ENCODE peak calls at places on chromosomes 7 and 10, in nine cellular contexts. H, P, F, N, W, O, K, V and Y are unnamed samples.

GRCh38 chr7:140200102-140200989 is 23.6 kb upstream of the KDM7A start:
- DNase-seq in H (no peak), P (peak; percentile 40), F (no peak), N (peak; percentile 53), W (peak; percentile 91), O (peak; percentile 55), K (no peak), V (no peak), Y (peak; percentile 71)

GRCh38 chr7:139304517-139304916 is 36.6 kb upstream of the FMC1 start:
- DNase-seq in H (no peak), P (no peak), F (no peak), N (no peak), W (no peak), O (no peak), K (no peak), V (no peak), Y (no peak)

GRCh38 chr10:132311338-132311939 is 3.7 kb upstream of the STK32C start:
- DNase-seq in H (no peak), P (no peak), F (no peak), N (no peak), W (no peak), O (no peak), K (peak; percentile 79), V (peak; percentile 67), Y (no peak)

GRCh38 chr7:29921404-29922010 is 68.1 kb downstream of the SCRN1 start:
- DNase-seq in H (peak; percentile 56), P (peak; percentile 42), F (no peak), N (peak; percentile 39), W (peak; percentile 67), O (peak; percentile 68), K (peak; percentile 75), V (peak; percentile 46), Y (no peak)

GRCh38 chr7:66739477-66739876 is 1.1 kb upstream of the RABGEF1 start:
- DNase-seq in H (no peak), P (no peak), F (no peak), N (no peak), W (peak; percentile 36), O (no peak), K (no peak), V (no peak), Y (no peak)

GRCh38 chr7:127252380-127252718 is 392 bp downstream of the GRM8 start:
- DNase-seq in H (no peak), P (no peak), F (no peak), N (no peak), W (no peak), O (no peak), K (no peak), V (no peak), Y (no peak)

GRCh38 chr10:115856580-115856979 is 416.4 kb downstream of the GFRA1 start:
- DNase-seq in H (no peak), P (no peak), F (no peak), N (no peak), W (no peak), O (no peak), K (peak; percentile 32), V (no peak), Y (no peak)

GRCh38 chr7:151844080-151844827 is 32.7 kb downstream of the PRKAG2 start:
- DNase-seq in H (no peak), P (no peak), F (no peak), N (no peak), W (peak; percentile 89), O (peak; percentile 80), K (no peak), V (no peak), Y (peak; percentile 27)

GRCh38 chr7:138004936-138005335 is 3.0 kb upstream of the CREB3L2 start:
- DNase-seq in H (no peak), P (no peak), F (no peak), N (no peak), W (no peak), O (no peak), K (no peak), V (no peak), Y (no peak)

GRCh38 chr7:138004046-138004445 is 2.2 kb upstream of the CREB3L2 start:
- DNase-seq in H (no peak), P (no peak), F (no peak), N (no peak), W (no peak), O (no peak), K (no peak), V (no peak), Y (no peak)

GRCh38 chr7:138002096-138002827 is 376 bp upstream of the CREB3L2 start:
- DNase-seq in H (peak; percentile 100), P (peak; percentile 99), F (peak; percentile 96), N (peak; percentile 99), W (peak; percentile 99), O (peak; percentile 100), K (peak; percentile 100), V (peak; percentile 99), Y (peak; percentile 99)

GRCh38 chr7:138001529-138002095 is at the start of gene CREB3L2:
- DNase-seq in H (peak; percentile 62), P (peak; percentile 71), F (peak; percentile 45), N (peak; percentile 35), W (peak; percentile 90), O (peak; percentile 71), K (peak; percentile 73), V (no peak), Y (no peak)

GRCh38 chr7:138002828-138003189 is 923 bp upstream of the CREB3L2 start:
- DNase-seq in H (no peak), P (no peak), F (no peak), N (no peak), W (no peak), O (no peak), K (no peak), V (no peak), Y (no peak)
- H3K27ac ChIP-seq in H (no peak overlapping the region), P (no peak overlapping the region), F (peak overlapping the region; percentile 58), N (no peak overlapping the region), W (peak overlapping the region; percentile 27), O (peak overlapping the region; percentile 22), K (no peak overlapping the region), V (no peak overlapping the region), Y (no peak overlapping the region)

GRCh38 chr10:14584643-14585042 is 190.1 kb downstream of the FAM107B start:
- DNase-seq in H (no peak), P (no peak), F (no peak), N (no peak), W (no peak), O (no peak), K (peak; percentile 18), V (no peak), Y (no peak)

GRCh38 chr10:14588084-14588937 is 186.4 kb downstream of the FAM107B start:
- DNase-seq in H (no peak), P (no peak), F (no peak), N (no peak), W (peak; percentile 98), O (peak; percentile 97), K (peak; percentile 14), V (no peak), Y (no peak)

GRCh38 chr10:14585287-14586193 is 189.2 kb downstream of the FAM107B start:
- DNase-seq in H (no peak), P (no peak), F (no peak), N (no peak), W (no peak), O (no peak), K (peak; percentile 56), V (no peak), Y (no peak)

GRCh38 chr10:14587540-14588083 is 187.1 kb downstream of the FAM107B start:
- DNase-seq in H (no peak), P (no peak), F (no peak), N (no peak), W (no peak), O (no peak), K (peak; percentile 3), V (no peak), Y (no peak)

DNA sequence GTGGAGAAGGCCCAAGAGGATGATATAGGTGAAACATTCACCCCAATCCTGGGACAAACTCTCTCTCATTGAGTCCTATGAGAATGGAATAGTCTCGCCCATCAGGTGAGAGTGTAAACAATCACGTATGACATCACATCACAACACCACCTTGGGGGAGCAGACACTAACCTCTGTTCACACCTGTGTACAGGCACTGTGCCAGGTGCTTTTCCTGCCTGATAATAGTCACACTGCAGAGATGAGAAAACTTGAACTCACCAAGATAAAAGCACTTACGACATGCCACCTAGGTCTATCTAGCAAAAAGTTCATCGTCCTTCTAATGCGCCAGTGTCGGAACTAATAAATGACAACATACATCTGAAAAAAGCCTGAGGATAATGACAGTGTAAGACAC is 187.8 kb downstream of the FAM107B start:
- DNase-seq in H (no peak), P (no peak), F (no peak), N (no peak), W (no peak), O (no peak), K (peak; percentile 6), V (no peak), Y (no peak)
- H3K4me1 ChIP-seq in H (no peaks in the 10 kb centered on the region), P (peaks cover 60% of the 10 kb centered on the region), F (peaks cover 8% of the 10 kb centered on the region), N (no peaks in the 10 kb centered on the region), W (peaks cover 22% of the 10 kb centered on the region), O (peaks cover 6% of the 10 kb centered on the region), K (peaks cover 9% of the 10 kb centered on the region), V (peaks cover 46% of the 10 kb centered on the region), Y (no peaks in the 10 kb centered on the region)

GRCh38 chr10:15737635-15738034 is 17.9 kb upstream of the ITGA8 start:
- DNase-seq in H (no peak), P (no peak), F (no peak), N (no peak), W (peak; percentile 42), O (no peak), K (no peak), V (no peak), Y (no peak)

GRCh38 chr10:15738237-15738928 is 18.7 kb upstream of the ITGA8 start:
- DNase-seq in H (peak; percentile 62), P (no peak), F (no peak), N (no peak), W (peak; percentile 57), O (peak; percentile 94), K (no peak), V (no peak), Y (no peak)

GRCh38 chr10:15742102-15742501 is 22.4 kb upstream of the ITGA8 start:
- DNase-seq in H (no peak), P (no peak), F (no peak), N (no peak), W (no peak), O (no peak), K (no peak), V (no peak), Y (no peak)

GRCh38 chr10:15740261-15740660 is 20.5 kb upstream of the ITGA8 start:
- DNase-seq in H (no peak), P (no peak), F (no peak), N (no peak), W (no peak), O (no peak), K (no peak), V (no peak), Y (no peak)

GRCh38 chr10:15739437-15739970 is 19.8 kb upstream of the ITGA8 start:
- DNase-seq in H (no peak), P (no peak), F (no peak), N (no peak), W (no peak), O (no peak), K (no peak), V (no peak), Y (no peak)
- H3K27ac ChIP-seq in H (peak overlapping the region; percentile 72), P (no peak overlapping the region), F (peak overlapping the region; percentile 40), N (no peak overlapping the region), W (no peak overlapping the region), O (no peak overlapping the region), K (no peak overlapping the region), V (no peak overlapping the region), Y (no peak overlapping the region)

DNA sequence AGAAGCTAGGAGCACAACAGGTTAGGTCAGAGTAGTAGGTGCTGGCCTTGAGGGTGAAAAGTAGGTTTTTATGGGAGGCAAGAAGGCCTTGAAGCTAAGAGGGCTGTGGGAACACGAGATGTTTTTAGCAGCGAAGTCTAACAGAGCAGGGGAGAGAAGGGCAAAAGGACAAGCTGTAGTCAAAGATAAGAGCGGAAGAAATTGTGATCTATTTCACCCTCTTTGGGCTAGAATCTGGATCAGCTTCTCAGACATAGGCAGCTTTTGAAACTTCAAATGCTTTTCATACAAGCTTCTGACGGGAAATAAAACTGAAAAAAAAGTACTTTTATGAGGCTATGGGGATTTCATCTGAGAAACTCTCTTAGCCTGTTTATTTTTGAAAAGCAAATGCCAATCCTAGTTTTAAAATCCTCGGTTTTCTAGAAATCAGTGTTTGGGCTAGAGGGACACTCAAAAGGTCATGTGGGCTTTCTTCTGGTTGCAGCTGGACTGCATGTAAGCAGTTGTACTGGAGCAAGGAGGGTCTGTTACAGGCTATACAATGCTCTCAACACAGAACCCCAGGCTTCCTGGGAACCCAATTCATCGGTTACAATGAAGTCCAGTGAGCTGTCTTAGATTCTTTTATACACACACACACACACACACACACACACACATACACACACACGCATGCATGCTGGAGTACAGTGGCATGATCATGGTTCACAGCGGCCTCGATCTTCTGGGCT is 83.5 kb downstream of the RNF216 start:
- DNase-seq in H (no peak), P (no peak), F (no peak), N (no peak), W (no peak), O (no peak), K (no peak), V (no peak), Y (no peak)
- H3K4me1 ChIP-seq in H (peaks cover 49% of the 10 kb centered on the region), P (peaks cover 98% of the 10 kb centered on the region), F (peaks cover 45% of the 10 kb centered on the region), N (peaks cover 20% of the 10 kb centered on the region), W (peaks cover 40% of the 10 kb centered on the region), O (peaks cover 43% of the 10 kb centered on the region), K (no peaks in the 10 kb centered on the region), V (peaks cover 28% of the 10 kb centered on the region), Y (peaks cover 26% of the 10 kb centered on the region)